ENCODE peak calls at places on chromosomes 16 and 17, in four cellular contexts. O is H7, J is AG20443, L is T-helper 2 cell. A is an unnamed sample.

GRCh38 chr16:56610017-56610608 is 1.7 kb downstream of the MT2A start:
- DNase-seq in O (no peak), J (peak; percentile 56), L (peak; percentile 76), A (no peak)

GRCh38 chr17:56987283-56987834 is 9.4 kb downstream of the SCPEP1 start:
- DNase-seq in J (no peak), L (no peak), O (no peak), A (no peak)

GRCh38 chr17:67124469-67125148 is 80.3 kb downstream of the CACNG1 start:
- DNase-seq in O (no peak), L (no peak), J (no peak), A (no peak)

GRCh38 chr16:51151951-51152663 is 1.0 kb upstream of the SALL1 start:
- DNase-seq in J (peak; percentile 98), L (no peak), O (peak; percentile 97), A (no peak)

GRCh38 chr16:57572978-57573733 is 30.7 kb downstream of the ADGRG5 start:
- DNase-seq in O (no peak), J (peak; percentile 9), L (no peak), A (no peak)

GRCh38 chr17:56637254-56637653 is 43.8 kb downstream of the NOG start:
- DNase-seq in L (no peak), J (no peak), O (peak; percentile 35), A (no peak)

GRCh38 chr17:40121191-40121885 is 433 bp upstream of the MSL1 start:
- DNase-seq in L (no peak), O (no peak), J (peak; percentile 56), A (peak; percentile 54)

GRCh38 chr17:17171991-17172939 is 33.9 kb downstream of the PLD6 start:
- DNase-seq in O (peak; percentile 65), J (no peak), L (no peak), A (no peak)

GRCh38 chr17:45048795-45049563 is 2.5 kb downstream of the DCAKD start:
- DNase-seq in J (no peak), L (no peak), O (no peak), A (no peak)

GRCh38 chr16:51119576-51120288 is 31.3 kb downstream of the SALL1 start:
- DNase-seq in O (no peak), L (no peak), J (peak; percentile 60), A (no peak)